ENCODE peak calls at places on chromosomes 5 and 9, in five cellular contexts. C is C1 segment of cervical spinal cord, X is amygdala, W is HEK293T, G is choroid plexus epithelial cell. M is an unnamed sample.
A peak's percentile ranks its signal among the peaks of the same experiment; 100 is the strongest.

GRCh38 chr9:136902259-136902821 is 16.0 kb downstream of the TRAF2 start:
- DNase-seq in C (no peak), X (no peak), W (no peak), G (peak; percentile 88), M (no peak)

GRCh38 chr5:138930371-138931097 is 55.4 kb upstream of the LRRTM2 start:
- DNase-seq in C (no peak), X (no peak), W (no peak), G (no peak), M (no peak)

GRCh38 chr5:75020016-75020656 is 32.2 kb downstream of the GCNT4 start:
- DNase-seq in C (no peak), X (no peak), W (no peak), G (no peak), M (no peak)

GRCh38 chr9:121636411-121636865 is 15.0 kb upstream of the DAB2IP start:
- DNase-seq in C (peak; percentile 54), X (no peak), W (no peak), G (peak; percentile 28), M (no peak)

GRCh38 chr5:93092349-93093105 is 488.5 kb downstream of the NR2F1-AS1 start:
- DNase-seq in C (no peak), X (no peak), W (no peak), G (peak; percentile 77), M (no peak)

GRCh38 chr5:84383816-84384603 is 670 bp downstream of the EDIL3 start:
- DNase-seq in C (peak; percentile 72), X (peak; percentile 48), W (peak; percentile 30), G (peak; percentile 63), M (no peak)

GRCh38 chr5:79151933-79152671 is 40.5 kb downstream of the BHMT start:
- DNase-seq in C (no peak), X (no peak), W (no peak), G (peak; percentile 57), M (no peak)

GRCh38 chr5:144028644-144029043 is 141.8 kb downstream of the YIPF5 start:
- DNase-seq in C (no peak), X (no peak), W (no peak), G (peak; percentile 80), M (no peak)

GRCh38 chr5:18686253-18686652 is 1052.0 kb downstream of the TAF11L14 start:
- DNase-seq in C (no peak), X (no peak), W (no peak), G (no peak), M (no peak)

GRCh38 chr9:5563417-5563815 is 53.1 kb downstream of the PDCD1LG2 start:
- DNase-seq in C (no peak), X (no peak), W (no peak), G (no peak), M (no peak)

GRCh38 chr5:133744030-133744645 is 131.8 kb upstream of the FSTL4 start:
- DNase-seq in C (no peak), X (no peak), W (no peak), G (no peak), M (no peak)

GRCh38 chr9:96219615-96220257 is 82.2 kb downstream of the HSD17B3 start:
- DNase-seq in C (no peak), X (no peak), W (no peak), G (peak; percentile 22), M (no peak)

GRCh38 chr9:77015291-77016048 is 4.0 kb upstream of the FOXB2 start:
- DNase-seq in C (no peak), X (no peak), W (no peak), G (no peak), M (no peak)